ENCODE peak calls at places on chromosomes 12 and 14, in ten cellular contexts. One of them, this sample, is unnamed.

GRCh38 chr12:32877670-32878459 is 18.7 kb downstream of the PKP2 start:
- DNase-seq in bronchial epithelial cell: no peak
- DNase-seq in T1000: no peak
- DNase-seq in C1 segment of cervical spinal cord: no peak
- DNase-seq in stimulated activated CD8-positive, alpha-beta memory T cell treated with anti-CD3 and anti-CD28 coated beads, Interleukin-15, amount 100 ng/mL, for 24 hours: no peak
- DNase-seq in pulmonary artery endothelial cell: no peak
- DNase-seq in NCI-H1694 treated with DMSO at 0.1 percent for 48 hours: peak
- DNase-seq in NCI-H187 treated with DMSO at 0.1 percent for 48 hours: no peak
- DNase-seq in NCI-H2081: peak
- DNase-seq in posterior cingulate gyrus: peak
- DNase-seq in this sample: no peak

GRCh38 chr12:66329941-66330340 is 27.6 kb downstream of the HELB start:
- DNase-seq in bronchial epithelial cell: peak
- DNase-seq in T1000: no peak
- DNase-seq in C1 segment of cervical spinal cord: no peak
- DNase-seq in stimulated activated CD8-positive, alpha-beta memory T cell treated with anti-CD3 and anti-CD28 coated beads, Interleukin-15, amount 100 ng/mL, for 24 hours: no peak
- DNase-seq in pulmonary artery endothelial cell: no peak
- DNase-seq in NCI-H1694 treated with DMSO at 0.1 percent for 48 hours: no peak
- DNase-seq in NCI-H187 treated with DMSO at 0.1 percent for 48 hours: no peak
- DNase-seq in NCI-H2081: no peak
- DNase-seq in posterior cingulate gyrus: no peak
- DNase-seq in this sample: no peak

GRCh38 chr12:105409881-105410471 is 79.5 kb downstream of the C12orf75 start:
- DNase-seq in bronchial epithelial cell: no peak
- DNase-seq in T1000: no peak
- DNase-seq in C1 segment of cervical spinal cord: no peak
- DNase-seq in stimulated activated CD8-positive, alpha-beta memory T cell treated with anti-CD3 and anti-CD28 coated beads, Interleukin-15, amount 100 ng/mL, for 24 hours: no peak
- DNase-seq in pulmonary artery endothelial cell: peak
- DNase-seq in NCI-H1694 treated with DMSO at 0.1 percent for 48 hours: peak
- DNase-seq in NCI-H187 treated with DMSO at 0.1 percent for 48 hours: peak
- DNase-seq in NCI-H2081: peak
- DNase-seq in posterior cingulate gyrus: no peak
- DNase-seq in this sample: no peak

GRCh38 chr14:98899441-98899840 is 372.6 kb downstream of the BCL11B start:
- DNase-seq in bronchial epithelial cell: no peak
- DNase-seq in T1000: no peak
- DNase-seq in C1 segment of cervical spinal cord: no peak
- DNase-seq in stimulated activated CD8-positive, alpha-beta memory T cell treated with anti-CD3 and anti-CD28 coated beads, Interleukin-15, amount 100 ng/mL, for 24 hours: no peak
- DNase-seq in pulmonary artery endothelial cell: no peak
- DNase-seq in NCI-H1694 treated with DMSO at 0.1 percent for 48 hours: no peak
- DNase-seq in NCI-H187 treated with DMSO at 0.1 percent for 48 hours: no peak
- DNase-seq in NCI-H2081: no peak
- DNase-seq in posterior cingulate gyrus: no peak
- DNase-seq in this sample: no peak

GRCh38 chr12:122518908-122519307 is 7.8 kb downstream of the RSRC2 start:
- DNase-seq in bronchial epithelial cell: no peak
- DNase-seq in T1000: no peak
- DNase-seq in C1 segment of cervical spinal cord: no peak
- DNase-seq in stimulated activated CD8-positive, alpha-beta memory T cell treated with anti-CD3 and anti-CD28 coated beads, Interleukin-15, amount 100 ng/mL, for 24 hours: no peak
- DNase-seq in pulmonary artery endothelial cell: no peak
- DNase-seq in NCI-H1694 treated with DMSO at 0.1 percent for 48 hours: no peak
- DNase-seq in NCI-H187 treated with DMSO at 0.1 percent for 48 hours: no peak
- DNase-seq in NCI-H2081: no peak
- DNase-seq in posterior cingulate gyrus: no peak
- DNase-seq in this sample: no peak

GRCh38 chr12:29081101-29081500 is 68.0 kb upstream of the FAR2 start:
- DNase-seq in bronchial epithelial cell: no peak
- DNase-seq in T1000: no peak
- DNase-seq in C1 segment of cervical spinal cord: no peak
- DNase-seq in stimulated activated CD8-positive, alpha-beta memory T cell treated with anti-CD3 and anti-CD28 coated beads, Interleukin-15, amount 100 ng/mL, for 24 hours: no peak
- DNase-seq in pulmonary artery endothelial cell: no peak
- DNase-seq in NCI-H1694 treated with DMSO at 0.1 percent for 48 hours: no peak
- DNase-seq in NCI-H187 treated with DMSO at 0.1 percent for 48 hours: no peak
- DNase-seq in NCI-H2081: no peak
- DNase-seq in posterior cingulate gyrus: no peak
- DNase-seq in this sample: no peak

GRCh38 chr12:20696181-20696580 is 1.0 kb downstream of the SLCO1C1 start:
- DNase-seq in bronchial epithelial cell: no peak
- DNase-seq in T1000: no peak
- DNase-seq in C1 segment of cervical spinal cord: no peak
- DNase-seq in stimulated activated CD8-positive, alpha-beta memory T cell treated with anti-CD3 and anti-CD28 coated beads, Interleukin-15, amount 100 ng/mL, for 24 hours: no peak
- DNase-seq in pulmonary artery endothelial cell: no peak
- DNase-seq in NCI-H1694 treated with DMSO at 0.1 percent for 48 hours: no peak
- DNase-seq in NCI-H187 treated with DMSO at 0.1 percent for 48 hours: no peak
- DNase-seq in NCI-H2081: no peak
- DNase-seq in posterior cingulate gyrus: peak
- DNase-seq in this sample: no peak

GRCh38 chr14:42927313-42927712 is 1320.6 kb downstream of the LRFN5 start:
- DNase-seq in bronchial epithelial cell: no peak
- DNase-seq in T1000: no peak
- DNase-seq in C1 segment of cervical spinal cord: no peak
- DNase-seq in stimulated activated CD8-positive, alpha-beta memory T cell treated with anti-CD3 and anti-CD28 coated beads, Interleukin-15, amount 100 ng/mL, for 24 hours: no peak
- DNase-seq in pulmonary artery endothelial cell: no peak
- DNase-seq in NCI-H1694 treated with DMSO at 0.1 percent for 48 hours: no peak
- DNase-seq in NCI-H187 treated with DMSO at 0.1 percent for 48 hours: no peak
- DNase-seq in NCI-H2081: no peak
- DNase-seq in posterior cingulate gyrus: no peak
- DNase-seq in this sample: no peak

GRCh38 chr14:102591944-102592772 is at the start of gene RCOR1:
- DNase-seq in bronchial epithelial cell: peak
- DNase-seq in T1000: peak
- DNase-seq in C1 segment of cervical spinal cord: peak
- DNase-seq in stimulated activated CD8-positive, alpha-beta memory T cell treated with anti-CD3 and anti-CD28 coated beads, Interleukin-15, amount 100 ng/mL, for 24 hours: peak
- DNase-seq in pulmonary artery endothelial cell: peak
- DNase-seq in NCI-H1694 treated with DMSO at 0.1 percent for 48 hours: peak
- DNase-seq in NCI-H187 treated with DMSO at 0.1 percent for 48 hours: peak
- DNase-seq in NCI-H2081: peak
- DNase-seq in posterior cingulate gyrus: peak
- DNase-seq in this sample: peak

GRCh38 chr14:54300881-54301280 is 95.9 kb upstream of the CDKN3 start:
- DNase-seq in bronchial epithelial cell: no peak
- DNase-seq in T1000: no peak
- DNase-seq in C1 segment of cervical spinal cord: no peak
- DNase-seq in stimulated activated CD8-positive, alpha-beta memory T cell treated with anti-CD3 and anti-CD28 coated beads, Interleukin-15, amount 100 ng/mL, for 24 hours: no peak
- DNase-seq in pulmonary artery endothelial cell: no peak
- DNase-seq in NCI-H1694 treated with DMSO at 0.1 percent for 48 hours: no peak
- DNase-seq in NCI-H187 treated with DMSO at 0.1 percent for 48 hours: no peak
- DNase-seq in NCI-H2081: no peak
- DNase-seq in posterior cingulate gyrus: no peak
- DNase-seq in this sample: no peak

GRCh38 chr12:130560321-130560720 is 155.8 kb downstream of the RIMBP2 start:
- DNase-seq in bronchial epithelial cell: no peak
- DNase-seq in T1000: no peak
- DNase-seq in C1 segment of cervical spinal cord: no peak
- DNase-seq in stimulated activated CD8-positive, alpha-beta memory T cell treated with anti-CD3 and anti-CD28 coated beads, Interleukin-15, amount 100 ng/mL, for 24 hours: no peak
- DNase-seq in pulmonary artery endothelial cell: no peak
- DNase-seq in NCI-H1694 treated with DMSO at 0.1 percent for 48 hours: no peak
- DNase-seq in NCI-H187 treated with DMSO at 0.1 percent for 48 hours: no peak
- DNase-seq in NCI-H2081: no peak
- DNase-seq in posterior cingulate gyrus: no peak
- DNase-seq in this sample: no peak

GRCh38 chr14:75399819-75400678 is 27.8 kb upstream of the JDP2 start:
- DNase-seq in bronchial epithelial cell: peak
- DNase-seq in T1000: peak
- DNase-seq in C1 segment of cervical spinal cord: peak
- DNase-seq in stimulated activated CD8-positive, alpha-beta memory T cell treated with anti-CD3 and anti-CD28 coated beads, Interleukin-15, amount 100 ng/mL, for 24 hours: no peak
- DNase-seq in pulmonary artery endothelial cell: peak
- DNase-seq in NCI-H1694 treated with DMSO at 0.1 percent for 48 hours: peak
- DNase-seq in NCI-H187 treated with DMSO at 0.1 percent for 48 hours: peak
- DNase-seq in NCI-H2081: peak
- DNase-seq in posterior cingulate gyrus: peak
- DNase-seq in this sample: no peak

GRCh38 chr12:65764325-65764724 is 60.0 kb upstream of the HMGA2 start:
- DNase-seq in bronchial epithelial cell: peak
- DNase-seq in T1000: no peak
- DNase-seq in C1 segment of cervical spinal cord: no peak
- DNase-seq in stimulated activated CD8-positive, alpha-beta memory T cell treated with anti-CD3 and anti-CD28 coated beads, Interleukin-15, amount 100 ng/mL, for 24 hours: no peak
- DNase-seq in pulmonary artery endothelial cell: no peak
- DNase-seq in NCI-H1694 treated with DMSO at 0.1 percent for 48 hours: no peak
- DNase-seq in NCI-H187 treated with DMSO at 0.1 percent for 48 hours: no peak
- DNase-seq in NCI-H2081: no peak
- DNase-seq in posterior cingulate gyrus: no peak
- DNase-seq in this sample: no peak

GRCh38 chr12:115911360-115911759 is 366.1 kb downstream of the MED13L start:
- DNase-seq in bronchial epithelial cell: no peak
- DNase-seq in T1000: no peak
- DNase-seq in C1 segment of cervical spinal cord: no peak
- DNase-seq in stimulated activated CD8-positive, alpha-beta memory T cell treated with anti-CD3 and anti-CD28 coated beads, Interleukin-15, amount 100 ng/mL, for 24 hours: no peak
- DNase-seq in pulmonary artery endothelial cell: no peak
- DNase-seq in NCI-H1694 treated with DMSO at 0.1 percent for 48 hours: no peak
- DNase-seq in NCI-H187 treated with DMSO at 0.1 percent for 48 hours: no peak
- DNase-seq in NCI-H2081: no peak
- DNase-seq in posterior cingulate gyrus: no peak
- DNase-seq in this sample: no peak

GRCh38 chr12:22626429-22626828 is 1.5 kb downstream of the ETNK1 start:
- DNase-seq in bronchial epithelial cell: peak
- DNase-seq in T1000: no peak
- DNase-seq in C1 segment of cervical spinal cord: no peak
- DNase-seq in stimulated activated CD8-positive, alpha-beta memory T cell treated with anti-CD3 and anti-CD28 coated beads, Interleukin-15, amount 100 ng/mL, for 24 hours: no peak
- DNase-seq in pulmonary artery endothelial cell: no peak
- DNase-seq in NCI-H1694 treated with DMSO at 0.1 percent for 48 hours: no peak
- DNase-seq in NCI-H187 treated with DMSO at 0.1 percent for 48 hours: no peak
- DNase-seq in NCI-H2081: no peak
- DNase-seq in posterior cingulate gyrus: no peak
- DNase-seq in this sample: no peak

GRCh38 chr14:100303179-100303578 is 3.1 kb downstream of the SLC25A29 start:
- DNase-seq in bronchial epithelial cell: no peak
- DNase-seq in T1000: no peak
- DNase-seq in C1 segment of cervical spinal cord: no peak
- DNase-seq in stimulated activated CD8-positive, alpha-beta memory T cell treated with anti-CD3 and anti-CD28 coated beads, Interleukin-15, amount 100 ng/mL, for 24 hours: no peak
- DNase-seq in pulmonary artery endothelial cell: no peak
- DNase-seq in NCI-H1694 treated with DMSO at 0.1 percent for 48 hours: peak
- DNase-seq in NCI-H187 treated with DMSO at 0.1 percent for 48 hours: no peak
- DNase-seq in NCI-H2081: no peak
- DNase-seq in posterior cingulate gyrus: no peak
- DNase-seq in this sample: no peak

GRCh38 chr12:31518680-31519227 is 72.2 kb downstream of the DENND5B start:
- DNase-seq in bronchial epithelial cell: peak
- DNase-seq in T1000: peak
- DNase-seq in C1 segment of cervical spinal cord: peak
- DNase-seq in stimulated activated CD8-positive, alpha-beta memory T cell treated with anti-CD3 and anti-CD28 coated beads, Interleukin-15, amount 100 ng/mL, for 24 hours: no peak
- DNase-seq in pulmonary artery endothelial cell: peak
- DNase-seq in NCI-H1694 treated with DMSO at 0.1 percent for 48 hours: peak
- DNase-seq in NCI-H187 treated with DMSO at 0.1 percent for 48 hours: no peak
- DNase-seq in NCI-H2081: peak
- DNase-seq in posterior cingulate gyrus: peak
- DNase-seq in this sample: no peak